ENCODE peak calls at places on chromosome 4, in nine cellular contexts. J, L, G, Y, C, D, E, U and N are unnamed samples. For H3K9me3, the result is how much of the 10 kb centered on the place peaks cover.

GRCh38 chr4:47031713-47032404 is 492 bp downstream of the GABRB1 start:
- DNase-seq in J (no peak), L (no peak), G (no peak), Y (no peak), C (no peak), D (no peak), E (no peak), U (no peak), N (no peak)

GRCh38 chr4:11338990-11339782 is 89.5 kb downstream of the HS3ST1 start:
- DNase-seq in J (no peak), L (no peak), G (no peak), Y (no peak), C (no peak), D (no peak), E (no peak), U (no peak), N (no peak)

GRCh38 chr4:624705-625590 is at the start of gene PDE6B:
- DNase-seq in J (no peak), L (no peak), G (no peak), Y (no peak), C (no peak), D (no peak), E (no peak), U (no peak), N (no peak)

GRCh38 chr4:176563591-176563990 is 229.1 kb downstream of the VEGFC start:
- DNase-seq in J (peak), L (no peak), G (no peak), Y (no peak), C (no peak), D (no peak), E (no peak), U (peak), N (no peak)

GRCh38 chr4:16853653-16854052 is 44.8 kb downstream of the LDB2 start:
- DNase-seq in J (no peak), L (no peak), G (no peak), Y (no peak), C (no peak), D (no peak), E (no peak), U (no peak), N (no peak)

GRCh38 chr4:20418865-20419451 is 167.3 kb downstream of the SLIT2 start:
- DNase-seq in J (peak), L (peak), G (no peak), Y (peak), C (no peak), D (no peak), E (no peak), U (peak), N (no peak)

GRCh38 chr4:70505152-70505748 is 13.1 kb upstream of the AMTN start:
- DNase-seq in J (peak), L (peak), G (no peak), Y (peak), C (no peak), D (no peak), E (no peak), U (peak), N (peak)

GRCh38 chr4:186260504-186261448 is 5.2 kb upstream of the F11 start:
- DNase-seq in J (no peak), L (no peak), G (no peak), Y (no peak), C (no peak), D (no peak), E (no peak), U (peak), N (no peak)

GRCh38 chr4:102564399-102564921 is 63.3 kb downstream of the NFKB1 start:
- DNase-seq in J (peak), L (no peak), G (no peak), Y (peak), C (no peak), D (no peak), E (no peak), U (peak), N (no peak)

GRCh38 chr4:15677507-15677988 is 4.1 kb upstream of the FAM200B start:
- DNase-seq in J (peak), L (no peak), G (no peak), Y (no peak), C (no peak), D (no peak), E (no peak), U (peak), N (no peak)

DNA sequence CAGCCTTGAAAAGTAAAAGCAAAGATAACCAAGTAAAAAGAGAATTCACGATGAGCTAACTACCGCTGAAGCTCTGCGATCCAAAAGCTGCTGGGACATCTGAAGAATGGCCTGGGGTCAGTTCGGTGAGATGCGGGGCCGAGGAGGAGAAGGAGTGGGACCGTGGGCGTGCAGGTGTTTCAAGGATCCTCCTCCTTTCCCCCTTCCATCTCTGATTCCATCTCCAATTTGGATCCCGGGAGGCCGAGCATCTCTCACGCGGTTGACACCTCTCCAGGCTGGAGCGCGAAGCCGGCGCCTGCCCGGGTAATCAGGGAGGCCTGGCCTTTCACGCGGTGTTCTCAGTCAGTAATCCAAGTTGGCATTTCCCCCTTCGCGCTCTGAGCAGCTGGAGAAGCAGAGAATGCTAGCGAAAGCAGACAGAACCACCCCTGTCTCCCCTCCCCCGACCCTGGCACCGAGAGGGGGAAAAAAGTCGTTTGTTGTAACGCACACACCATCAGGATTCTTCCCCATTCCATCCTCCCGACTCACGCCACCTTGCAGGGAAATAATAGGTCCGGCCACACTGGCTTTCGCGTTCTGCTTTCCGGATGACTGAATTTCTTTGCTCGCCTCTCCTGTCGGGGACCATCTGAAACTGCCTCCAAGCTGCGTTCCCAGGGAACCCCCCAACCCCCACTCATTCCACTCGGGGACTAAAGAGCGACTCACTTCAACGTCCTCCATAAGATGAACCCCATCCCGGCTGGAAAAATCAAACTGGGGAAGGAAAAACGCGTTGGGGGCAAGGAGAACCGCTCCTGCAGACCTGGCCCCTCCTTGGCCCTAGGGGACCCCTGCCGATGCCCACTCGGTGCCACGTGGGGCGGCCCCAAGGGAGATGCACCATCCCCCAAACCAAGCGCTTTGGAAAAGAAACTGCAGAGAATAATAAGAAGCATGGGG is 6.5 kb downstream of the NEUROG2 start:
- DNase-seq in J (no peak), L (no peak), G (no peak), Y (no peak), C (no peak), D (no peak), E (no peak), U (no peak), N (no peak)
- H3K4me3 ChIP-seq in J (no peak), L (no peak), G (peak), Y (peak), C (peak), D (no peak), E (peak), U (peak), N (no peak)

GRCh38 chr4:123317211-123317610 is 79.4 kb upstream of the SPRY1 start:
- DNase-seq in J (no peak), L (no peak), G (no peak), Y (no peak), C (no peak), D (no peak), E (no peak), U (no peak), N (no peak)
- H3K9me3 ChIP-seq in J (under half), L (under half), G (under half), Y (under half), C (under half), D (under half), E (under half), U (under half), N (under half)

DNA sequence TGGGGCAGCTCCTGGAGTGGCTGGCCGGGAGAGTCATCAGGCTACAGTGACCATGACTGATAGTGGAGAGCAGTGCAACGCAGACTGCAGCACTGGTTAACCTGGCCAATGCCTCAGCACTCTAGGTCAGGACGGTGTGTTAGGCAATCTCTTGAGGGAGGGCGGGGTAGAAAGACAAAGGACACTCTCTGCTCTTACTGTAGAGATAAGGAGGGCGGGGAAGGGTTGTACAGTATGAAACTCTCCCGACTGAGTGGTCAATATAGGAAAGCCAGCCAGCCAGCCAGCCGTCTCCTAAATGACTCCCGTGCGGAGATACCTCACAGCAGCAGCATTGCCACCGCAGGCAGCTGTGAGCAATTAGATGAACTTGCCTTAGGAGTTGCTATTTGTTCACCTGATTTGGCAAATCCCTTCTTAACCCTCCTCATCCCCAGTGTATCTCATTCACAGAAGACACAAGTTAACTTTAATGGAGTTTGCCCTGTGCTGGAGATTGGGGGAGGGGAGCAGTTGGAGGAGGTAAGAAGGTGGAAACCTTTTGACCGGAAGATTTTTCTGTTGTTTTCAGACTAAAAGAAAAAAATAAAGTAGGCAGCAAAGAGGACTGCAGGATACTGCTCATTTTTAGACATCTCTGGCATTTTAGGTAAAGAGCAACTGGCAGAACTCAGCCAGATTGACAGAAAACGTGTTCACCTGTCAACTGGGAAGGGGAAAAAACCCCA is 330.5 kb downstream of the HNRNPD start:
- DNase-seq in J (no peak), L (no peak), G (no peak), Y (no peak), C (no peak), D (no peak), E (no peak), U (no peak), N (peak)
- H3K4me3 ChIP-seq in J (no peak), L (no peak), G (no peak), Y (no peak), C (peak), D (no peak), E (peak), U (no peak), N (peak)

DNA sequence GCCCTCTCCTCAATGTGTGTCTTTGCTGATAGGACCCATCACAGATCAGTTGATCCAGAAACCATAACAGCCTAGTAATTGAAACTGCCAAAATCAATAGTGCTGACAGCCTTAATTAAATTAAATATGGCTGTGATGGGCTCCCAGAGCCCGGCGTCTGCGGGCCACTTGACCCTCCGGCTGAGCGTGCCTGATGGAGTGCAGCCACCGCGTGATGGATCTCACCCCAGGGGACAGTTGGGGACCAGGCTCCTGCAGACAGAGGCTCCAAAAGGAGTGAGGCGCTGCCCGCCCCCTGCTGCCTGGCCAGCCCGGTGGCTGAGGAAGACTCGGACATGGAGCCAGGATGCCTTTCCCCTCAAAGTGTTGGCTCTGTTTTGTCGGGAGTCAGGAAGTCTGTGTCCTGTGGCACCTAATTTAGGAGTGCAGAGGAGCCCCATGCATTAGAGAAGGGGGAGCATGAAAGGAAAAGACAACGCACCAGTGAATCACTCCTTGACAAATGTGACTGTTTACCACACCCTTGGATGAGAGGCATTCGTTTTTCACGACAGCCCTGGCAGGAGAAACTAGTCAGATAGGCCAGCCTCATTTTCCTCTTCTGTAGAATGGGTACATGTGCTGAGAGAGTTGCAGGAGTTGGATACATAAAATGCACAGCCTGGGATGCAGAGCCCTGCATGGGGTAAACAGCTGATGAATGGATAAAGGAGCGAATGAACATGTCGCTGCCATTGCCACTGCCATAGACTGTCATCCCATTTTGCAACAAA is 40.8 kb upstream of the MSX1 start:
- DNase-seq in J (no peak), L (no peak), G (no peak), Y (no peak), C (no peak), D (no peak), E (no peak), U (no peak), N (no peak)
- H3K9me3 ChIP-seq in J (under half), L (under half), G (under half), Y (under half), C (under half), D (under half), E (under half), U (under half), N (under half)

GRCh38 chr4:113978105-113978504 is 1.3 kb downstream of the ARSJ start:
- DNase-seq in J (peak), L (no peak), G (no peak), Y (no peak), C (no peak), D (no peak), E (no peak), U (no peak), N (no peak)

GRCh38 chr4:113978561-113979156 is 788 bp downstream of the ARSJ start:
- DNase-seq in J (peak), L (no peak), G (no peak), Y (no peak), C (no peak), D (no peak), E (no peak), U (no peak), N (peak)

GRCh38 chr4:113979973-113980615 is 647 bp upstream of the ARSJ start:
- DNase-seq in J (peak), L (no peak), G (no peak), Y (no peak), C (no peak), D (no peak), E (no peak), U (peak), N (no peak)

GRCh38 chr4:113976937-113977855 is 2.3 kb downstream of the ARSJ start:
- DNase-seq in J (peak), L (no peak), G (no peak), Y (no peak), C (no peak), D (no peak), E (no peak), U (peak), N (no peak)

DNA sequence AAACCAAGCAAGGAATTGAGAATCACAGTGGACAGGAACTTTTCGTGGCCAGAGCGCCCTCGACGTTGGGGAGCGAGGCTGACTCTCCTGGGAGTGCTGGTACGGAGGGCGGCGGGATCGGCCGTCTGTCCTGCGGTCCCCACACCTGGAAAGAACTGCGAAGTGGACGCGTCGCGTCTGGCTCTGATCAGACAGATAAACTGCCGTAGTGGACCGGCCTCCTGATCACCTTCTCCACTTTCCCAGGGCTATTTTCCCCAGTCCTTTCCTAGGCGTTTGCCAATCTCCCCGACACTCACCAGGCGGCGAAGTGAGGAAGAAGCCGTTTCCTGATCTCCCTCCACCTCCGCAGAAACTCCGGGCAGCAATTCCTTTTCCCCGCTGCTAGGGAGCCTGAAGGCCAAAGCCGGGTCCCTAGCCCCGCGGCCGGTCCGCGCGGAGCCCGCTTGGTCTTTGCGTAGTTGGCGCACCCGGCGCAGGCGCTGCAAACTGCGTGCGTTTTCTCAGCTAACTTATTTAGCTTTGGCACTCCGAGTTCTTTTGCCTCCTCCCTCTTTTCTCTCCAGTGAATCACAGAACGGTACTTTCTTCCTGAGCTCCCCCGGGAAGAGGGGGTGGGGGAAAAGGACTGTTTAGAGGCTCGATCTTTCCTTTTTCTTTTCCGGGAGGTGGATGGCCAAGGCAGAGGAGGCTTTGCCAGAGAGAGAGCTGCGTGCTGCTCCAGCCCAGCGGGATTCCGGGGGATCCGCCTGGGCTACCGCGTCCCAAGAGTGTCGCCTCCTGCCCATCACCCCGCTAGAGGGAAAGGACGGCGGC is at the start of gene ARSJ:
- DNase-seq in J (peak), L (peak), G (peak), Y (peak), C (peak), D (no peak), E (peak), U (peak), N (peak)
- H3K4me3 ChIP-seq in J (peak), L (peak), G (peak), Y (peak), C (peak), D (no peak), E (peak), U (peak), N (peak)